ENCODE peak calls at places on chromosomes 6 and 20, in eight cellular contexts. M, A, D, L, H, B, X and K are unnamed samples.

GRCh38 chr6:167044696-167045095 is 45.5 kb downstream of the CEP43 start:
- DNase-seq in M (no peak), A (no peak), D (no peak), L (peak), H (no peak), B (no peak), X (no peak), K (no peak)

GRCh38 chr6:70901324-70901723 is 55.5 kb downstream of the B3GAT2 start:
- DNase-seq in M (no peak), A (no peak), D (no peak), L (peak), H (no peak), B (no peak), X (no peak), K (no peak)

GRCh38 chr6:12288844-12289654 is 1.1 kb upstream of the EDN1 start:
- DNase-seq in M (peak), A (no peak), D (peak), L (peak), H (peak), B (peak), X (peak), K (peak)

GRCh38 chr20:31746068-31746878 is 7.2 kb downstream of the TPX2 start:
- DNase-seq in M (no peak), A (no peak), D (no peak), L (no peak), H (no peak), B (no peak), X (no peak), K (no peak)

GRCh38 chr6:127446356-127446755 is 12.8 kb downstream of the KIAA0408 start:
- DNase-seq in M (no peak), A (no peak), D (no peak), L (peak), H (no peak), B (no peak), X (no peak), K (no peak)

GRCh38 chr6:77021778-77022177 is 441.5 kb downstream of the HTR1B start:
- DNase-seq in M (no peak), A (no peak), D (no peak), L (no peak), H (no peak), B (no peak), X (no peak), K (no peak)

GRCh38 chr20:23151885-23152284 is 65.8 kb upstream of the CD93 start:
- DNase-seq in M (no peak), A (peak), D (no peak), L (no peak), H (no peak), B (no peak), X (no peak), K (no peak)

GRCh38 chr6:109705258-109705657 is 14.2 kb downstream of the FIG4 start:
- DNase-seq in M (peak), A (peak), D (peak), L (peak), H (peak), B (peak), X (peak), K (peak)

GRCh38 chr6:10205120-10205519 is 209.8 kb downstream of the TFAP2A start:
- DNase-seq in M (no peak), A (no peak), D (no peak), L (no peak), H (no peak), B (peak), X (no peak), K (no peak)

GRCh38 chr6:151624481-151624880 is 130.7 kb downstream of the CCDC170 start:
- DNase-seq in M (no peak), A (no peak), D (no peak), L (no peak), H (no peak), B (no peak), X (no peak), K (no peak)

GRCh38 chr6:98634569-98634968 is 199.8 kb upstream of the POU3F2 start:
- DNase-seq in M (no peak), A (no peak), D (no peak), L (no peak), H (no peak), B (peak), X (no peak), K (no peak)

GRCh38 chr20:23663180-23663579 is 25.4 kb upstream of the CST3 start:
- DNase-seq in M (no peak), A (no peak), D (no peak), L (no peak), H (no peak), B (no peak), X (no peak), K (no peak)

GRCh38 chr6:79224005-79224404 is 10.5 kb downstream of the HMGN3 start:
- DNase-seq in M (no peak), A (no peak), D (no peak), L (no peak), H (no peak), B (no peak), X (no peak), K (no peak)

GRCh38 chr20:48148916-48149672 is 363.8 kb upstream of the SULF2 start:
- DNase-seq in M (no peak), A (no peak), D (no peak), L (no peak), H (no peak), B (no peak), X (no peak), K (peak)

GRCh38 chr20:63673951-63674350 is 15.8 kb downstream of the RTEL1 start:
- DNase-seq in M (no peak), A (no peak), D (no peak), L (no peak), H (no peak), B (no peak), X (no peak), K (no peak)

GRCh38 chr6:35064508-35065440 is 76.4 kb downstream of the TCP11 start:
- DNase-seq in M (no peak), A (no peak), D (no peak), L (no peak), H (no peak), B (no peak), X (no peak), K (no peak)

GRCh38 chr20:44057698-44058675 is 129.0 kb downstream of the JPH2 start:
- DNase-seq in M (no peak), A (no peak), D (no peak), L (no peak), H (no peak), B (no peak), X (no peak), K (no peak)

GRCh38 chr6:87277123-87277522 is 45.3 kb upstream of the SMIM8 start:
- DNase-seq in M (no peak), A (no peak), D (no peak), L (peak), H (no peak), B (peak), X (no peak), K (peak)

GRCh38 chr6:23413327-23414203 is 712.5 kb upstream of the NRSN1 start:
- DNase-seq in M (no peak), A (no peak), D (no peak), L (peak), H (no peak), B (peak), X (no peak), K (no peak)

GRCh38 chr6:128284128-128284527 is 236.3 kb downstream of the PTPRK start:
- DNase-seq in M (no peak), A (no peak), D (no peak), L (no peak), H (no peak), B (no peak), X (no peak), K (no peak)

GRCh38 chr6:111795558-111795957 is 77.7 kb downstream of the FYN start:
- DNase-seq in M (no peak), A (no peak), D (no peak), L (no peak), H (no peak), B (no peak), X (no peak), K (no peak)

GRCh38 chr6:107973594-107973993 is 15.6 kb upstream of the SEC63 start:
- DNase-seq in M (no peak), A (no peak), D (no peak), L (no peak), H (no peak), B (peak), X (no peak), K (no peak)

GRCh38 chr20:59573837-59574236 is 30.5 kb upstream of the PHACTR3 start:
- DNase-seq in M (no peak), A (no peak), D (no peak), L (no peak), H (no peak), B (no peak), X (no peak), K (no peak)

GRCh38 chr20:3156811-3157619 is 2.6 kb downstream of the FASTKD5 start:
- DNase-seq in M (no peak), A (no peak), D (no peak), L (peak), H (no peak), B (peak), X (no peak), K (no peak)

GRCh38 chr6:82750570-82750969 is 315.1 kb downstream of the UBE3D start:
- DNase-seq in M (no peak), A (no peak), D (no peak), L (peak), H (no peak), B (no peak), X (no peak), K (no peak)

GRCh38 chr20:41050361-41051019 is 21.9 kb downstream of the TOP1 start:
- DNase-seq in M (no peak), A (no peak), D (no peak), L (peak), H (no peak), B (no peak), X (no peak), K (no peak)

GRCh38 chr6:134850906-134851305 is 99.0 kb downstream of the ALDH8A1 start:
- DNase-seq in M (no peak), A (no peak), D (no peak), L (peak), H (no peak), B (no peak), X (no peak), K (no peak)

GRCh38 chr6:89120371-89120770 is 2.5 kb upstream of the SRSF12 start:
- DNase-seq in M (no peak), A (no peak), D (no peak), L (no peak), H (no peak), B (peak), X (no peak), K (no peak)

GRCh38 chr6:26175428-26176181 is 88.4 kb downstream of the HFE start:
- DNase-seq in M (no peak), A (no peak), D (no peak), L (peak), H (peak), B (peak), X (no peak), K (peak)

GRCh38 chr6:137909533-137909932 is 42.5 kb downstream of the TNFAIP3 start:
- DNase-seq in M (no peak), A (no peak), D (no peak), L (no peak), H (no peak), B (no peak), X (no peak), K (no peak)

GRCh38 chr6:38404355-38404754 is 235.4 kb downstream of the BTBD9 start:
- DNase-seq in M (no peak), A (no peak), D (no peak), L (peak), H (no peak), B (peak), X (no peak), K (peak)

GRCh38 chr20:57323034-57323433 is 6.6 kb upstream of the SPO11 start:
- DNase-seq in M (no peak), A (peak), D (no peak), L (peak), H (no peak), B (peak), X (peak), K (peak)

GRCh38 chr20:54474866-54475265 is 527 bp upstream of the DOK5 start:
- DNase-seq in M (no peak), A (no peak), D (no peak), L (no peak), H (no peak), B (no peak), X (no peak), K (no peak)

GRCh38 chr6:151391021-151391470 is 313 bp downstream of the ZBTB2 start:
- DNase-seq in M (peak), A (no peak), D (peak), L (peak), H (peak), B (no peak), X (peak), K (peak)

GRCh38 chr6:157223486-157223885 is 99.8 kb downstream of the TMEM242 start:
- DNase-seq in M (no peak), A (peak), D (peak), L (no peak), H (no peak), B (no peak), X (no peak), K (peak)

GRCh38 chr6:26056583-26057350 is 30.5 kb upstream of the HFE start:
- DNase-seq in M (no peak), A (no peak), D (peak), L (peak), H (no peak), B (no peak), X (no peak), K (peak)

GRCh38 chr20:34437330-34437986 is 74.4 kb downstream of the ITCH start:
- DNase-seq in M (no peak), A (no peak), D (no peak), L (peak), H (no peak), B (no peak), X (no peak), K (no peak)

GRCh38 chr6:78347191-78347916 is 520.0 kb upstream of the IRAK1BP1 start:
- DNase-seq in M (no peak), A (no peak), D (no peak), L (no peak), H (no peak), B (no peak), X (no peak), K (no peak)

GRCh38 chr6:8063762-8064637 is at the start of gene BLOC1S5:
- DNase-seq in M (peak), A (peak), D (peak), L (peak), H (peak), B (peak), X (peak), K (peak)
- TF ChIP-seq CTCF in M (no peak), A (no peak), D (no peak), L (no peak), H (no peak), B (no peak), X (no peak), K (no peak)

GRCh38 chr6:68634503-68635411 is at the start of gene ADGRB3:
- DNase-seq in M (peak), A (peak), D (peak), L (peak), H (peak), B (peak), X (peak), K (no peak)
- TF ChIP-seq CTCF in M (no peak), A (no peak), D (peak), L (peak), H (peak), B (no peak), X (no peak), K (no peak)

GRCh38 chr6:30518505-30518850 is 29.2 kb downstream of the HLA-E start:
- DNase-seq in M (no peak), A (no peak), D (no peak), L (no peak), H (no peak), B (no peak), X (no peak), K (peak)
- TF ChIP-seq CTCF in M (no peak), A (no peak), D (no peak), L (no peak), H (no peak), B (no peak), X (no peak), K (no peak)

GRCh38 chr6:62999796-63000195 is 211.5 kb upstream of the FKBP1C start:
- DNase-seq in M (no peak), A (no peak), D (no peak), L (no peak), H (no peak), B (peak), X (peak), K (no peak)

DNA sequence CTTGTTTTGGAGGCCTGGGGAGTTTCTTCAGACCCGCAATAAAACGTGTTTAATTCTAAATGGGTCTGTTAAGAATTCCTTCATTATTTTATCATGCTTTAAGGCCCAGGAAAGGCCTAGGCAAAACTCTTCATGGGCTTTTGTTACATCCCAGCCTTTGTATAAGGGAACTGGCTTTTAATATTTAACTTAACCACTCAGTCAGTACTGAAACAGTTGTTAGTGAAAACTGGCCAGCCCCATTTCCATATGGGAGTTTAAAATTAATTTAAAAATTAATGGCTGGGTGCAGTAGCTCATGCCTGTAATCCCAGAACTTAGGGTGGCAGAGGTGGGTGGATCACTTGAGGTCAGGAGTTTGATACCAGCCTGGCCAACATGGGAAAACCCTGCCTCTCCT is 213.2 kb upstream of the FKBP1C start:
- DNase-seq in M (no peak), A (no peak), D (no peak), L (no peak), H (no peak), B (no peak), X (no peak), K (no peak)
- TF ChIP-seq CTCF in M (no peak), A (no peak), D (no peak), L (no peak), H (no peak), B (no peak), X (no peak), K (no peak)

GRCh38 chr6:169527306-169527705 is 174.5 kb downstream of the WDR27 start:
- DNase-seq in M (no peak), A (no peak), D (no peak), L (peak), H (no peak), B (no peak), X (no peak), K (no peak)

GRCh38 chr6:169520104-169520503 is 181.7 kb downstream of the WDR27 start:
- DNase-seq in M (no peak), A (no peak), D (no peak), L (peak), H (no peak), B (peak), X (no peak), K (no peak)

DNA sequence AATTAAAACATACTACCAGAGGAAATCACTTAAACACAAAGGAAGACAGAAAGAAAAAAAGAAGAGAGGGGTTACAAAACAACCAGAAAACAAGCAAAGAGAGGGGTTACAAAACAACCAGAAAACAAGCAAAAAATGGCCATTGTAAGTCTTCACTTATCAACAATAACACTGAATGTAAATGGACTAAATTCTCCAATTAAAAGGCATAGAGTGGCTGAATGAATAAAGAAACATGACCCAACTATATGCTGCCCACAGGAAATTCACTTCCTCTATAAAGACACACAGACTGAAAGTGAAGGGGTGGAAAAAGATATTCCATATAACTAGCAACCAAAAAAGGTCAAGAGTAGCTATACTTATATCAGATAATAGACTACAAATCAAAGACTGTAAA is 180.0 kb downstream of the WDR27 start:
- DNase-seq in M (no peak), A (no peak), D (no peak), L (no peak), H (no peak), B (no peak), X (no peak), K (no peak)
- TF ChIP-seq CTCF in M (no peak), A (no peak), D (no peak), L (no peak), H (no peak), B (no peak), X (no peak), K (no peak)

DNA sequence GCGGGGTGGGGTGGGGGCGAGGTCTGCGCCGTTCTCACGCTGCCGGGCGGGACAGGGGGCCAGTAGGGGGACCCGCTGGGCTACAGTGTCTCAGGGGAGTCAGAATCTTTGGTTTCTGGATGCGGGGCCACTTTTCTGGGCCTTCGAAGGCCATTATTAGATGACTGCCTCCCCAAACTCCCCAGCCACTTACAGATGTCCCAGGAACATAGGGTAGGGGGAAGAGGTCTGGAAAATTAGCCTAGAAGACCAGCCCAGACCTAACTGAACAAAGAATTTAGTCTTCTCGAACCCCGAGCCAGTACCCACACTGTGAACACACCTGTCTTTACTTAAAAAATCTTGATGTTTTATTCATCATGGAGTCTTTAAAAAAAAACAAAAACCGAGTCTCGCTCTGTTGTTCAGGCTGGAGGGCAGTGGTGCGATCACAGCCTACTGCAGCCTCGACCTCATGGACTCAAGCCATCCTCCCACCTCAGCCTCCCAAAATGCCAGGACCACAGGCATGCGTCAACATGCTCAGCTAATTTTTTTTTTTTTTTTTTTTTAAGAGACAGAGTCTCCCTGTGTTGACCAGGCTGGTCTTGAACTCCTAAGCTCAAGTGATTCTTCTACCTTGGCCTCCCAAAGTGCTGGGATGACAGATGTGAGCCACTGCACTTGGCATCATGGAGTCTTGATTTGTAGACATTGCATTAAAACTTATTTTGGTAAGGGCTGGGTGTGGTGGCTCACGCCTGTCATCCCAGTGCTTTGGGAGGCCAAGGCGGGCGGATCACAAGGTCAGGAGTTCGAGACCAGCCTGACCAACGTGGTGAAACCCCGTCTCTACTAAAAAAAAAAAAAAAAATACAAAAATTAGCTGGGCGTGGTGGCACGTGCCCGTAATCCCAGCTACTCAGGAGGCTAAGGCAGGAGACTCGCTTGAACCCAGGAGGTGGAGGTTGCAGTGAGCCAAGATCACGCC is 3.3 kb upstream of the SLC29A1 start:
- DNase-seq in M (no peak), A (no peak), D (no peak), L (no peak), H (no peak), B (no peak), X (no peak), K (no peak)
- TF ChIP-seq CTCF in M (no peak), A (no peak), D (no peak), L (no peak), H (no peak), B (no peak), X (no peak), K (peak)

GRCh38 chr6:142303191-142303564 is 1.4 kb downstream of the ADGRG6 start:
- DNase-seq in M (no peak), A (no peak), D (no peak), L (no peak), H (no peak), B (peak), X (no peak), K (no peak)

GRCh38 chr6:142300302-142300701 is 1.5 kb upstream of the ADGRG6 start:
- DNase-seq in M (no peak), A (no peak), D (no peak), L (no peak), H (no peak), B (no peak), X (no peak), K (no peak)

GRCh38 chr6:142302427-142303190 is 802 bp downstream of the ADGRG6 start:
- DNase-seq in M (peak), A (no peak), D (no peak), L (no peak), H (no peak), B (peak), X (peak), K (no peak)

GRCh38 chr6:142300758-142301251 is 1.0 kb upstream of the ADGRG6 start:
- DNase-seq in M (peak), A (no peak), D (peak), L (peak), H (no peak), B (peak), X (peak), K (no peak)

GRCh38 chr6:142301421-142302391 is at the start of gene ADGRG6:
- DNase-seq in M (peak), A (no peak), D (peak), L (peak), H (peak), B (peak), X (peak), K (no peak)
- TF ChIP-seq CTCF in M (no peak), A (no peak), D (peak), L (no peak), H (peak), B (no peak), X (peak), K (no peak)